ENCODE peak calls at places on chromosomes 3 and 15, in eight cellular contexts. J is CD4-positive, alpha-beta T cell; V is activated naive CD8-positive, alpha-beta T cell treated with anti-CD3 and anti-CD28 coated beads, Interleukin-2, amount 50 U/mL, for 24 hours; T is activated T-cell treated with anti-CD3 and anti-CD28 coated beads, Interleukin-2, amount 50 U/mL, for 72 hours; D is natural killer cell; B is heart right ventricle; A is upper lobe of left lung; M is effector memory CD8-positive, alpha-beta T cell. Y is an unnamed sample.

GRCh38 chr3:30668051-30668609 is 61.7 kb downstream of the TGFBR2 start:
- ATAC-seq in V (no peak), J (no peak), B (peak), T (no peak), A (no peak), D (no peak), M (no peak), Y (no peak)

GRCh38 chr3:100022506-100022905 is 91.8 kb downstream of the FILIP1L start:
- ATAC-seq in A (no peak), M (no peak), T (no peak), B (no peak), V (no peak), D (no peak), J (no peak), Y (no peak)

GRCh38 chr3:121624147-121624852 is 31.1 kb downstream of the FBXO40 start:
- ATAC-seq in J (no peak), B (no peak), V (no peak), M (no peak), D (no peak), T (peak), A (no peak), Y (no peak)

GRCh38 chr3:134867277-134867676 is 72.2 kb downstream of the EPHB1 start:
- ATAC-seq in D (no peak), T (no peak), B (no peak), V (no peak), A (no peak), M (no peak), J (no peak), Y (no peak)

GRCh38 chr3:69408989-69409388 is 23.1 kb upstream of the FRMD4B start:
- ATAC-seq in D (no peak), B (peak), A (no peak), M (no peak), J (no peak), V (no peak), T (no peak), Y (no peak)

GRCh38 chr3:170751083-170751893 is 118.7 kb downstream of the RPL22L1 start:
- ATAC-seq in B (peak), A (peak), M (no peak), D (no peak), T (no peak), J (no peak), V (no peak), Y (no peak)

GRCh38 chr15:64640146-64640868 is 135.1 kb downstream of the RBPMS2 start:
- ATAC-seq in B (no peak), T (no peak), M (no peak), D (no peak), V (peak), A (peak), J (no peak), Y (peak)

GRCh38 chr3:50588759-50589433 is 19.6 kb downstream of the HEMK1 start:
- ATAC-seq in T (no peak), D (no peak), M (no peak), V (no peak), A (no peak), J (no peak), B (no peak), Y (no peak)

GRCh38 chr3:73575519-73575918 is 49.2 kb downstream of the PDZRN3 start:
- ATAC-seq in B (peak), M (no peak), J (no peak), D (no peak), V (no peak), T (no peak), A (no peak), Y (no peak)

GRCh38 chr3:114624047-114624445 is 330.2 kb downstream of the TIGIT start:
- ATAC-seq in V (no peak), M (no peak), T (no peak), B (peak), D (no peak), J (no peak), A (peak), Y (no peak)

GRCh38 chr3:142958707-142959106 is 4.8 kb downstream of the PAQR9 start:
- ATAC-seq in M (no peak), V (peak), J (no peak), B (peak), D (no peak), T (peak), A (no peak), Y (peak)

GRCh38 chr3:123147754-123148535 is 53.8 kb upstream of the SEC22A start:
- ATAC-seq in B (no peak), M (no peak), T (no peak), D (no peak), V (no peak), J (no peak), A (peak), Y (no peak)

GRCh38 chr15:63338170-63338569 is 43.5 kb downstream of the CA12 start:
- ATAC-seq in J (no peak), B (no peak), D (no peak), V (peak), A (no peak), M (no peak), T (peak), Y (peak)

GRCh38 chr3:160129459-160130061 is 95.7 kb upstream of the C3orf80 start:
- ATAC-seq in A (peak), J (no peak), V (no peak), T (peak), M (no peak), B (peak), D (no peak), Y (peak)

GRCh38 chr3:184872200-184872599 is 60.2 kb downstream of the VPS8 start:
- ATAC-seq in M (no peak), T (peak), V (peak), J (no peak), B (no peak), A (no peak), D (no peak), Y (peak)

GRCh38 chr3:177622520-177622919 is 425.2 kb upstream of the TBL1XR1 start:
- ATAC-seq in J (no peak), T (no peak), V (no peak), A (no peak), B (peak), M (no peak), D (no peak), Y (no peak)

GRCh38 chr3:156685198-156685597 is 10.8 kb downstream of the TIPARP start:
- ATAC-seq in V (peak), A (no peak), B (no peak), D (no peak), J (no peak), M (no peak), T (peak), Y (peak)

GRCh38 chr3:50401973-50402372 is 42.7 kb upstream of the TMEM115 start:
- ATAC-seq in M (no peak), V (no peak), T (no peak), J (no peak), D (no peak), A (no peak), B (no peak), Y (no peak)

GRCh38 chr15:58517252-58517681 is 85.5 kb downstream of the LIPC start:
- ATAC-seq in J (peak), T (peak), A (no peak), M (no peak), B (no peak), V (peak), D (peak), Y (peak)

GRCh38 chr15:71634820-71635219 is 175.5 kb upstream of the NR2E3 start:
- ATAC-seq in T (no peak), M (no peak), D (no peak), A (no peak), V (no peak), B (peak), J (no peak), Y (no peak)

GRCh38 chr3:181879926-181880325 is 168.2 kb downstream of the SOX2 start:
- ATAC-seq in D (no peak), M (no peak), T (no peak), B (no peak), A (no peak), J (no peak), V (no peak), Y (no peak)

Y was measured in activated T-helper 17 cell treated with anti-CD3 and anti-CD28 coated beads, Interleukin-2, amount 50 U/mL, for 72 hours.